ENCODE peak calls at places on chromosome 15, in nine cellular contexts. One of them, this sample, is unnamed.

GRCh38 chr15:28107111-28107893 is 8.2 kb upstream of the OCA2 start:
- DNase-seq in kidney epithelial cell: no peak
- DNase-seq in body of pancreas: no peak
- DNase-seq in transverse colon: no peak
- DNase-seq in Karpas-422: no peak
- DNase-seq in BJ: no peak
- DNase-seq in psoas muscle: no peak
- DNase-seq in neuronal stem cell: no peak
- DNase-seq in endothelial cell of umbilical vein: peak
- DNase-seq in this sample: no peak

GRCh38 chr15:38072507-38073277 is 138.3 kb downstream of the TMCO5A start:
- DNase-seq in endothelial cell of umbilical vein: peak
- DNase-seq in psoas muscle: peak
- DNase-seq in BJ: no peak
- DNase-seq in kidney epithelial cell: no peak
- DNase-seq in Karpas-422: peak
- DNase-seq in neuronal stem cell: peak
- DNase-seq in body of pancreas: peak
- DNase-seq in transverse colon: peak
- DNase-seq in this sample: peak

GRCh38 chr15:83653288-83653638 is 660 bp upstream of the ADAMTSL3 start:
- DNase-seq in kidney epithelial cell: no peak
- DNase-seq in body of pancreas: no peak
- DNase-seq in psoas muscle: no peak
- DNase-seq in endothelial cell of umbilical vein: no peak
- DNase-seq in BJ: no peak
- DNase-seq in neuronal stem cell: no peak
- DNase-seq in transverse colon: no peak
- DNase-seq in Karpas-422: no peak
- DNase-seq in this sample: no peak

GRCh38 chr15:81939604-81940440 is 106.0 kb downstream of the MEX3B start:
- DNase-seq in psoas muscle: no peak
- DNase-seq in kidney epithelial cell: no peak
- DNase-seq in BJ: no peak
- DNase-seq in body of pancreas: no peak
- DNase-seq in Karpas-422: peak
- DNase-seq in endothelial cell of umbilical vein: peak
- DNase-seq in neuronal stem cell: peak
- DNase-seq in transverse colon: no peak
- DNase-seq in this sample: no peak

GRCh38 chr15:48313216-48313615 is 18.0 kb upstream of the DUT start:
- DNase-seq in BJ: no peak
- DNase-seq in kidney epithelial cell: no peak
- DNase-seq in endothelial cell of umbilical vein: no peak
- DNase-seq in neuronal stem cell: no peak
- DNase-seq in Karpas-422: no peak
- DNase-seq in body of pancreas: no peak
- DNase-seq in psoas muscle: no peak
- DNase-seq in transverse colon: no peak
- DNase-seq in this sample: no peak

GRCh38 chr15:75145027-75145841 is 56.4 kb upstream of the C15orf39 start:
- DNase-seq in body of pancreas: no peak
- DNase-seq in neuronal stem cell: no peak
- DNase-seq in Karpas-422: no peak
- DNase-seq in kidney epithelial cell: no peak
- DNase-seq in transverse colon: no peak
- DNase-seq in BJ: no peak
- DNase-seq in psoas muscle: no peak
- DNase-seq in endothelial cell of umbilical vein: no peak
- DNase-seq in this sample: no peak

GRCh38 chr15:65101418-65101890 is 13.5 kb downstream of the UBAP1L start:
- DNase-seq in body of pancreas: peak
- DNase-seq in transverse colon: peak
- DNase-seq in kidney epithelial cell: peak
- DNase-seq in Karpas-422: peak
- DNase-seq in psoas muscle: peak
- DNase-seq in endothelial cell of umbilical vein: peak
- DNase-seq in BJ: no peak
- DNase-seq in neuronal stem cell: peak
- DNase-seq in this sample: no peak

GRCh38 chr15:66870880-66871388 is 168.9 kb downstream of the SMAD6 start:
- DNase-seq in body of pancreas: no peak
- DNase-seq in transverse colon: no peak
- DNase-seq in psoas muscle: no peak
- DNase-seq in neuronal stem cell: no peak
- DNase-seq in kidney epithelial cell: no peak
- DNase-seq in endothelial cell of umbilical vein: no peak
- DNase-seq in Karpas-422: no peak
- DNase-seq in BJ: no peak
- DNase-seq in this sample: no peak

GRCh38 chr15:31461375-31461774 is 134.7 kb downstream of the KLF13 start:
- DNase-seq in BJ: no peak
- DNase-seq in Karpas-422: no peak
- DNase-seq in psoas muscle: no peak
- DNase-seq in kidney epithelial cell: no peak
- DNase-seq in transverse colon: no peak
- DNase-seq in endothelial cell of umbilical vein: no peak
- DNase-seq in body of pancreas: no peak
- DNase-seq in neuronal stem cell: no peak
- DNase-seq in this sample: no peak

GRCh38 chr15:48109212-48109611 is 11.6 kb upstream of the SLC24A5 start:
- DNase-seq in endothelial cell of umbilical vein: no peak
- DNase-seq in transverse colon: no peak
- DNase-seq in Karpas-422: no peak
- DNase-seq in body of pancreas: no peak
- DNase-seq in kidney epithelial cell: no peak
- DNase-seq in neuronal stem cell: no peak
- DNase-seq in BJ: no peak
- DNase-seq in psoas muscle: no peak
- DNase-seq in this sample: no peak

GRCh38 chr15:29904731-29905417 is 82.6 kb upstream of the TJP1 start:
- DNase-seq in Karpas-422: no peak
- DNase-seq in kidney epithelial cell: no peak
- DNase-seq in psoas muscle: no peak
- DNase-seq in endothelial cell of umbilical vein: no peak
- DNase-seq in body of pancreas: no peak
- DNase-seq in neuronal stem cell: no peak
- DNase-seq in transverse colon: no peak
- DNase-seq in BJ: no peak
- DNase-seq in this sample: no peak

GRCh38 chr15:50330921-50331320 is 24.1 kb downstream of the GABPB1 start:
- DNase-seq in neuronal stem cell: no peak
- DNase-seq in psoas muscle: no peak
- DNase-seq in body of pancreas: no peak
- DNase-seq in transverse colon: no peak
- DNase-seq in kidney epithelial cell: no peak
- DNase-seq in Karpas-422: no peak
- DNase-seq in BJ: no peak
- DNase-seq in endothelial cell of umbilical vein: no peak
- DNase-seq in this sample: no peak

GRCh38 chr15:31214864-31215489 is 111.7 kb upstream of the KLF13 start:
- DNase-seq in psoas muscle: peak
- DNase-seq in BJ: no peak
- DNase-seq in endothelial cell of umbilical vein: no peak
- DNase-seq in kidney epithelial cell: no peak
- DNase-seq in body of pancreas: peak
- DNase-seq in Karpas-422: peak
- DNase-seq in transverse colon: peak
- DNase-seq in neuronal stem cell: no peak
- DNase-seq in this sample: no peak

GRCh38 chr15:78098131-78098755 is 5.9 kb downstream of the SH2D7 start:
- DNase-seq in Karpas-422: no peak
- DNase-seq in psoas muscle: no peak
- DNase-seq in body of pancreas: no peak
- DNase-seq in transverse colon: peak
- DNase-seq in neuronal stem cell: no peak
- DNase-seq in kidney epithelial cell: no peak
- DNase-seq in BJ: no peak
- DNase-seq in endothelial cell of umbilical vein: no peak
- DNase-seq in this sample: no peak

GRCh38 chr15:35784745-35785144 is 238.8 kb upstream of the DPH6 start:
- DNase-seq in kidney epithelial cell: no peak
- DNase-seq in endothelial cell of umbilical vein: no peak
- DNase-seq in psoas muscle: no peak
- DNase-seq in BJ: no peak
- DNase-seq in Karpas-422: no peak
- DNase-seq in neuronal stem cell: no peak
- DNase-seq in body of pancreas: no peak
- DNase-seq in transverse colon: no peak
- DNase-seq in this sample: no peak

GRCh38 chr15:68310178-68310810 is 32.7 kb downstream of the FEM1B start:
- DNase-seq in neuronal stem cell: no peak
- DNase-seq in BJ: no peak
- DNase-seq in Karpas-422: no peak
- DNase-seq in endothelial cell of umbilical vein: no peak
- DNase-seq in transverse colon: no peak
- DNase-seq in psoas muscle: no peak
- DNase-seq in kidney epithelial cell: no peak
- DNase-seq in body of pancreas: peak
- DNase-seq in this sample: no peak

GRCh38 chr15:48842501-48842900 is 31.6 kb upstream of the CEP152 start:
- DNase-seq in psoas muscle: no peak
- DNase-seq in endothelial cell of umbilical vein: no peak
- DNase-seq in body of pancreas: no peak
- DNase-seq in kidney epithelial cell: no peak
- DNase-seq in neuronal stem cell: no peak
- DNase-seq in BJ: no peak
- DNase-seq in Karpas-422: no peak
- DNase-seq in transverse colon: no peak
- DNase-seq in this sample: no peak

GRCh38 chr15:92951800-92952199 is 51.7 kb downstream of the CHD2 start:
- DNase-seq in body of pancreas: no peak
- DNase-seq in transverse colon: no peak
- DNase-seq in kidney epithelial cell: no peak
- DNase-seq in Karpas-422: no peak
- DNase-seq in endothelial cell of umbilical vein: no peak
- DNase-seq in neuronal stem cell: no peak
- DNase-seq in psoas muscle: no peak
- DNase-seq in BJ: no peak
- DNase-seq in this sample: no peak

GRCh38 chr15:63044645-63045437 is 2.3 kb downstream of the TPM1 start:
- DNase-seq in endothelial cell of umbilical vein: peak
- DNase-seq in Karpas-422: no peak
- DNase-seq in neuronal stem cell: peak
- DNase-seq in kidney epithelial cell: no peak
- DNase-seq in transverse colon: no peak
- DNase-seq in BJ: no peak
- DNase-seq in psoas muscle: peak
- DNase-seq in body of pancreas: no peak
- DNase-seq in this sample: no peak

GRCh38 chr15:40716165-40716564 is 21.2 kb downstream of the RAD51 start:
- DNase-seq in kidney epithelial cell: no peak
- DNase-seq in psoas muscle: no peak
- DNase-seq in body of pancreas: no peak
- DNase-seq in neuronal stem cell: no peak
- DNase-seq in BJ: no peak
- DNase-seq in endothelial cell of umbilical vein: no peak
- DNase-seq in transverse colon: no peak
- DNase-seq in Karpas-422: no peak
- DNase-seq in this sample: no peak

GRCh38 chr15:101559938-101560337 is 70.4 kb upstream of the PCSK6 start:
- DNase-seq in BJ: no peak
- DNase-seq in Karpas-422: peak
- DNase-seq in transverse colon: no peak
- DNase-seq in kidney epithelial cell: no peak
- DNase-seq in neuronal stem cell: no peak
- DNase-seq in body of pancreas: no peak
- DNase-seq in psoas muscle: no peak
- DNase-seq in endothelial cell of umbilical vein: no peak
- DNase-seq in this sample: no peak

GRCh38 chr15:42031211-42031915 is 10.5 kb upstream of the PLA2G4E start:
- DNase-seq in body of pancreas: no peak
- DNase-seq in neuronal stem cell: no peak
- DNase-seq in psoas muscle: no peak
- DNase-seq in transverse colon: no peak
- DNase-seq in BJ: no peak
- DNase-seq in Karpas-422: no peak
- DNase-seq in kidney epithelial cell: no peak
- DNase-seq in endothelial cell of umbilical vein: no peak
- DNase-seq in this sample: no peak

GRCh38 chr15:89759835-89760234 is 8.8 kb upstream of the MESP1 start:
- DNase-seq in body of pancreas: no peak
- DNase-seq in BJ: no peak
- DNase-seq in Karpas-422: no peak
- DNase-seq in endothelial cell of umbilical vein: no peak
- DNase-seq in psoas muscle: no peak
- DNase-seq in neuronal stem cell: no peak
- DNase-seq in transverse colon: no peak
- DNase-seq in kidney epithelial cell: no peak
- DNase-seq in this sample: no peak
- H3K4me3 ChIP-seq in body of pancreas: no peak
- H3K4me3 ChIP-seq in BJ: no peak
- H3K4me3 ChIP-seq in Karpas-422: no peak
- H3K4me3 ChIP-seq in endothelial cell of umbilical vein: no peak
- H3K4me3 ChIP-seq in psoas muscle: no peak
- H3K4me3 ChIP-seq in neuronal stem cell: no peak
- H3K4me3 ChIP-seq in transverse colon: no peak
- H3K4me3 ChIP-seq in kidney epithelial cell: no peak
- H3K4me3 ChIP-seq in this sample: no peak

DNA sequence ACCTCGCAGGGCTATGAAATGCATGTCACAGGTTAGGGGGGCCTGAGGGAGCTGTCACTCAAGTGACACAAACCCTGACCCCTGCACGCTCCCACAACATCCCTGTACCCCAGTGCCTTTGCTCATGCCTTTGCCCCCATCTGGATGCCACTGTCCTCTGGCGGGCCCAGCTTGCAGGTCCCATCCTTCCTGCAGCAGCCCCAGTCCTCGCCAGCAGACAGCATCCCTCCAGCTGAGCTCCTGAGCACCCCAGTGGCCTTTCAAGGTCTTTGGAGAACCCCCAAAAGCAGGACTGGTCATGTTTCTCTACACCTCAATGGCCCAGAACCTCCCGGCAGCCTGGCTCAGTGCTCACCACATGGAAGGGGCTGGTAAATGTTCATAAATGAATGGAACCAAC is 170.4 kb downstream of the ADAMTS17 start:
- DNase-seq in psoas muscle: no peak
- DNase-seq in BJ: no peak
- DNase-seq in body of pancreas: no peak
- DNase-seq in transverse colon: no peak
- DNase-seq in neuronal stem cell: no peak
- DNase-seq in endothelial cell of umbilical vein: no peak
- DNase-seq in Karpas-422: no peak
- DNase-seq in kidney epithelial cell: no peak
- DNase-seq in this sample: no peak
- H3K4me3 ChIP-seq in psoas muscle: no peak
- H3K4me3 ChIP-seq in BJ: no peak
- H3K4me3 ChIP-seq in body of pancreas: no peak
- H3K4me3 ChIP-seq in transverse colon: no peak
- H3K4me3 ChIP-seq in neuronal stem cell: no peak
- H3K4me3 ChIP-seq in endothelial cell of umbilical vein: no peak
- H3K4me3 ChIP-seq in Karpas-422: no peak
- H3K4me3 ChIP-seq in kidney epithelial cell: no peak
- H3K4me3 ChIP-seq in this sample: no peak

GRCh38 chr15:73628976-73629854 is 4.0 kb downstream of the NPTN start:
- DNase-seq in body of pancreas: no peak
- DNase-seq in transverse colon: no peak
- DNase-seq in BJ: no peak
- DNase-seq in neuronal stem cell: no peak
- DNase-seq in Karpas-422: peak
- DNase-seq in kidney epithelial cell: no peak
- DNase-seq in psoas muscle: no peak
- DNase-seq in endothelial cell of umbilical vein: no peak
- DNase-seq in this sample: no peak
- H3K4me3 ChIP-seq in body of pancreas: no peak
- H3K4me3 ChIP-seq in transverse colon: no peak
- H3K4me3 ChIP-seq in BJ: no peak
- H3K4me3 ChIP-seq in neuronal stem cell: no peak
- H3K4me3 ChIP-seq in Karpas-422: peak
- H3K4me3 ChIP-seq in kidney epithelial cell: no peak
- H3K4me3 ChIP-seq in psoas muscle: no peak
- H3K4me3 ChIP-seq in endothelial cell of umbilical vein: no peak
- H3K4me3 ChIP-seq in this sample: no peak

GRCh38 chr15:25933456-25934158 is 70.5 kb upstream of the ATP10A start:
- DNase-seq in neuronal stem cell: peak
- DNase-seq in transverse colon: peak
- DNase-seq in psoas muscle: peak
- DNase-seq in body of pancreas: peak
- DNase-seq in BJ: peak
- DNase-seq in endothelial cell of umbilical vein: no peak
- DNase-seq in kidney epithelial cell: peak
- DNase-seq in Karpas-422: no peak
- DNase-seq in this sample: peak
- H3K4me3 ChIP-seq in neuronal stem cell: peak
- H3K4me3 ChIP-seq in transverse colon: peak
- H3K4me3 ChIP-seq in psoas muscle: peak
- H3K4me3 ChIP-seq in body of pancreas: no peak
- H3K4me3 ChIP-seq in BJ: peak
- H3K4me3 ChIP-seq in endothelial cell of umbilical vein: no peak
- H3K4me3 ChIP-seq in kidney epithelial cell: no peak
- H3K4me3 ChIP-seq in Karpas-422: no peak
- H3K4me3 ChIP-seq in this sample: peak

This sample was measured in skeletal muscle cell.